ENCODE peak calls at places on chromosomes 6 and 20, in six cellular contexts. G, N, F, M, V and E are unnamed samples.

GRCh38 chr20:9140172-9140760 is 71.4 kb downstream of the PLCB4 start:
- DNase-seq in G (no peak), N (no peak), F (no peak), M (no peak), V (no peak), E (no peak)

GRCh38 chr6:14984454-14984853 is 261.4 kb upstream of the JARID2 start:
- DNase-seq in G (no peak), N (no peak), F (no peak), M (no peak), V (no peak), E (peak)

GRCh38 chr6:56649782-56650181 is 7.1 kb upstream of the DST start:
- DNase-seq in G (peak), N (no peak), F (no peak), M (no peak), V (no peak), E (no peak)

GRCh38 chr6:57182017-57182432 is 9.9 kb downstream of the BAG2 start:
- DNase-seq in G (no peak), N (no peak), F (no peak), M (no peak), V (no peak), E (no peak)

GRCh38 chr6:110622912-110623578 is 146.6 kb upstream of the SLC22A16 start:
- DNase-seq in G (no peak), N (no peak), F (peak), M (no peak), V (no peak), E (no peak)

GRCh38 chr6:42436825-42437224 is 14.9 kb downstream of the TRERF1 start:
- DNase-seq in G (no peak), N (no peak), F (no peak), M (no peak), V (no peak), E (no peak)

GRCh38 chr20:58306421-58307261 is 2.9 kb upstream of the RAB22A start:
- DNase-seq in G (peak), N (peak), F (no peak), M (peak), V (no peak), E (peak)

GRCh38 chr6:33391278-33392167 is at the start of gene KIFC1:
- DNase-seq in G (peak), N (peak), F (peak), M (peak), V (peak), E (peak)

GRCh38 chr6:121794630-121795029 is 359.2 kb downstream of the GJA1 start:
- DNase-seq in G (peak), N (no peak), F (no peak), M (no peak), V (no peak), E (peak)

GRCh38 chr6:4486543-4487319 is 289.5 kb upstream of the CDYL start:
- DNase-seq in G (no peak), N (no peak), F (no peak), M (no peak), V (no peak), E (no peak)

GRCh38 chr6:122839477-122839876 is 50.4 kb downstream of the SMPDL3A start:
- DNase-seq in G (peak), N (no peak), F (peak), M (peak), V (peak), E (peak)

GRCh38 chr6:7138111-7138510 is 30.4 kb downstream of the RREB1 start:
- DNase-seq in G (no peak), N (no peak), F (no peak), M (no peak), V (no peak), E (no peak)

GRCh38 chr6:7452898-7453297 is 63.3 kb downstream of the RIOK1 start:
- DNase-seq in G (no peak), N (no peak), F (no peak), M (no peak), V (no peak), E (no peak)

GRCh38 chr6:6604566-6604965 is 16.0 kb downstream of the LY86 start:
- DNase-seq in G (no peak), N (no peak), F (no peak), M (no peak), V (no peak), E (no peak)

GRCh38 chr20:13458860-13459451 is 179.8 kb downstream of the TASP1 start:
- DNase-seq in G (peak), N (no peak), F (no peak), M (peak), V (no peak), E (peak)

GRCh38 chr6:132456700-132457143 is 55.4 kb upstream of the MOXD1 start:
- DNase-seq in G (no peak), N (peak), F (no peak), M (peak), V (no peak), E (no peak)
- TF ChIP-seq CTCF in G (peak), N (no peak), F (no peak), M (peak), V (no peak), E (no peak)

GRCh38 chr20:10488436-10489053 is 53.4 kb downstream of the SLX4IP start:
- DNase-seq in G (no peak), N (no peak), F (no peak), M (no peak), V (no peak), E (no peak)

GRCh38 chr20:10490706-10491105 is 55.6 kb downstream of the SLX4IP start:
- DNase-seq in G (no peak), N (no peak), F (no peak), M (no peak), V (no peak), E (no peak)

GRCh38 chr20:10487354-10488115 is 52.4 kb downstream of the SLX4IP start:
- DNase-seq in G (no peak), N (no peak), F (no peak), M (no peak), V (no peak), E (no peak)

GRCh38 chr20:10492065-10492464 is 57.0 kb downstream of the SLX4IP start:
- DNase-seq in G (peak), N (no peak), F (no peak), M (no peak), V (no peak), E (peak)

DNA sequence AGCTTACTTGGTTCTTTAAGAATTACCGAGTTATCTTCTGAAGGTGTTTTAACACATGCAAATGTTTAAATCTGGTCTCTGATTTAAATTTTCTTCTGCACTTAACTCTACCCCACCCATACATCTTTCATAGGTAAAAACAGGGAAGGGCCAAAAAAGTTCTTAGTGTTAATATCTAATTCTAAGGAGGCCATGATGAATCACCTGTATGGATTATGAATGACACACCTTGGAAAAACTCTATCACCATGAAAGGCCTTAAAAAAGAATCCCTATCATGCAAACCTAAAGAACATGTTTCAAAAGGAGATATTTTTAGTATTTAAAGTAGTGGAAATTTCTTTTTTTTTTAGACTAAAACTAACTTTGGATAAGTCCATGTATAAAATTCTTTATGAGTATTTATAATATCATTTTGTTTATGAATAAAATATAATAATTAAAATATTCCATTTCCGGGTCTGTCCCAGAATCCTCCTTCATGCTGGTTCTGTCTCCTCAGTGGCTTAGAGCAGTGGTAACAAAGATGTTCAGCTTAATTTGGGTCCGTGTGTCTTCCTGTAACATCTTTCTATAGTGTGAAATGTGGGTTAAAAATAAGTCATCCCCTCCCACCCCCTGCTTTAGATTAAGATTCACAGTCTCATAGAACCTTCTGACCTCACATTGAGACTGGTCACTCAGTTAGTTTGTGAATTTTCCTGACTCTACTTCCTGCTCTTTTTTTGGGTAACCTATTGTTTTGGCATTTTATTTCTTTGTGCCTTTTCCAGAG is 54.9 kb downstream of the SLX4IP start:
- DNase-seq in G (no peak), N (no peak), F (no peak), M (no peak), V (no peak), E (no peak)
- H3K4me3 ChIP-seq in G (no peak), N (no peak), F (no peak), M (no peak), V (no peak), E (no peak)

DNA sequence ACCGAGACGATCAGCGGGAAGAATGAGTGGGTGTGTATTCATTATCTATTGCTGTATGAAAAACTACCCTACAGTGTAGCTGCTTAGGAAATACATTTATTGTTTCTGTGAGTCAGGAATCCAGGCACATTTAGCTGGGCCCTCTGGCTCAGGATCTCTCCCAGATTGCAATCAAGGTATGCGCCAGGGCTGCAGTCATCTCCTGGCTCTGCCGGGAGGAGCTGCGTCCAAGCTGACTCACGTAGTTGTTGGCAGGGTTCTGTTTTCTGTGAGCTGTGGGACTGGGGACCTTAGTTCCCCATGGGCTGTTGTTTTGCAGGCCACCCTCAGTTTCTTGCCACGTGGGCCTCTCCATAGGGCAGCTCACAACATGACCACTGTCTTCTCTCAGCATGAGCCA is 68.2 kb upstream of the FUCA2 start:
- DNase-seq in G (peak), N (no peak), F (no peak), M (no peak), V (no peak), E (peak)
- TF ChIP-seq CTCF in G (no peak), N (no peak), F (no peak), M (no peak), V (no peak), E (no peak)

GRCh38 chr6:147087641-147088040 is 116.6 kb upstream of the STXBP5 start:
- DNase-seq in G (no peak), N (no peak), F (no peak), M (no peak), V (no peak), E (peak)

GRCh38 chr6:147088861-147089260 is 115.4 kb upstream of the STXBP5 start:
- DNase-seq in G (no peak), N (no peak), F (no peak), M (no peak), V (no peak), E (no peak)
- H3K4me3 ChIP-seq in G (no peak), N (no peak), F (no peak), M (no peak), V (no peak), E (no peak)

DNA sequence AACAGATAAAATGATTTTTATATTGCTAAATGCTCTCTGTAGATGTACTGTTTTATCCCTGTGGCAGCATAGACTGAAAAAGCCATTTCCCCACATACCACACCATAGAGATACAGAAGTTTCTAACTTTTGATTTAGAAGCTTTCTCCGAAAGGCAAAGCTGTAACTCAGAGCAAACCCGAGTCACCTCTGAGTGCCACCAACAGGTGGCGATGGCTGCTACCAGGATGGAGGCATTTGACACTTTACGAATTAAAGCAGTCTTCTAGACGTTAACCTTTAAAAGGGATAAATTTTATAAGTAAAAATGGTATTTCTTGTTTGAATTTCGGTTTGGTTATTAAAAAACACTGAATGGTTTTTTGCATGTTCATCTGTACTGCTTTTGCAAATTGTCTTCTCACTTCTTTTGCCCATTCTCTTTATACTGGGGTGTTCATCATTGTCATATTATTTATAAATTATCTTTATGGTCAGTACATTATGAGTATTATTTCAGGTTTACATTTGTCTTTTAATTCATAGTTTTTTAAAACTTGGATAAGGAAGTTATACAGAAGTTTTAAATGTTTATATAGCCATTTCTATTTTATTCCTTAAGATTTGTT is 201.0 kb upstream of the CEP162 start:
- DNase-seq in G (peak), N (no peak), F (no peak), M (no peak), V (no peak), E (peak)
- TF ChIP-seq CTCF in G (peak), N (peak), F (peak), M (peak), V (no peak), E (peak)